ENCODE peak calls at places on chromosomes 16 and 17, in seven cellular contexts. One of them, this sample, is unnamed.
A peak's percentile ranks its signal among the peaks of the same experiment; 100 is the strongest.

GRCh38 chr17:13563916-13564315 is 37.8 kb downstream of the HS3ST3A1 start:
- DNase-seq in EL: no peak
- DNase-seq in hippocampal formation: no peak
- DNase-seq in IMR-90: no peak
- DNase-seq in CD4-positive, CD25-positive, alpha-beta regulatory T cell: no peak
- DNase-seq in GM23338: no peak
- DNase-seq in GM19239: no peak
- DNase-seq in this sample: no peak

GRCh38 chr17:43581130-43581529 is 35.0 kb upstream of the ETV4 start:
- DNase-seq in hippocampal formation: no peak
- DNase-seq in EL: no peak
- DNase-seq in GM23338: no peak
- DNase-seq in CD4-positive, CD25-positive, alpha-beta regulatory T cell: no peak
- DNase-seq in GM19239: no peak
- DNase-seq in IMR-90: no peak
- DNase-seq in this sample: no peak

GRCh38 chr16:72864130-72864833 is 183.6 kb downstream of the ZFHX3 start:
- DNase-seq in IMR-90: no peak
- DNase-seq in EL: no peak
- DNase-seq in GM19239: no peak
- DNase-seq in hippocampal formation: no peak
- DNase-seq in GM23338: no peak
- DNase-seq in CD4-positive, CD25-positive, alpha-beta regulatory T cell: no peak
- DNase-seq in this sample: no peak

GRCh38 chr17:13647551-13647950 is 45.8 kb upstream of the HS3ST3A1 start:
- DNase-seq in GM23338: no peak
- DNase-seq in CD4-positive, CD25-positive, alpha-beta regulatory T cell: no peak
- DNase-seq in GM19239: no peak
- DNase-seq in hippocampal formation: peak; percentile 6
- DNase-seq in EL: no peak
- DNase-seq in IMR-90: no peak
- DNase-seq in this sample: no peak

GRCh38 chr16:62157544-62157943 is 121.3 kb upstream of the CDH8 start:
- DNase-seq in hippocampal formation: no peak
- DNase-seq in IMR-90: no peak
- DNase-seq in CD4-positive, CD25-positive, alpha-beta regulatory T cell: no peak
- DNase-seq in GM19239: no peak
- DNase-seq in GM23338: no peak
- DNase-seq in EL: no peak
- DNase-seq in this sample: no peak

GRCh38 chr17:46162871-46163270 is 30.4 kb downstream of the KANSL1 start:
- DNase-seq in EL: no peak
- DNase-seq in CD4-positive, CD25-positive, alpha-beta regulatory T cell: no peak
- DNase-seq in GM19239: no peak
- DNase-seq in IMR-90: no peak
- DNase-seq in hippocampal formation: no peak
- DNase-seq in GM23338: no peak
- DNase-seq in this sample: no peak

GRCh38 chr16:92431-93339 is 14.7 kb downstream of the MPG start:
- DNase-seq in GM23338: no peak
- DNase-seq in GM19239: no peak
- DNase-seq in hippocampal formation: peak; percentile 36
- DNase-seq in IMR-90: no peak
- DNase-seq in CD4-positive, CD25-positive, alpha-beta regulatory T cell: no peak
- DNase-seq in EL: no peak
- DNase-seq in this sample: no peak

GRCh38 chr16:6889106-6889505 is 443.5 kb upstream of the RBFOX1 start:
- DNase-seq in GM23338: no peak
- DNase-seq in EL: no peak
- DNase-seq in IMR-90: no peak
- DNase-seq in CD4-positive, CD25-positive, alpha-beta regulatory T cell: no peak
- DNase-seq in GM19239: no peak
- DNase-seq in hippocampal formation: no peak
- DNase-seq in this sample: no peak

GRCh38 chr17:28701987-28702751 is 9.5 kb downstream of the PROCA1 start:
- DNase-seq in hippocampal formation: peak; percentile 66
- DNase-seq in IMR-90: no peak
- DNase-seq in CD4-positive, CD25-positive, alpha-beta regulatory T cell: no peak
- DNase-seq in EL: no peak
- DNase-seq in GM23338: no peak
- DNase-seq in GM19239: no peak
- DNase-seq in this sample: peak; percentile 34

GRCh38 chr17:66664336-66664735 is 170.6 kb upstream of the CACNG5 start:
- DNase-seq in hippocampal formation: no peak
- DNase-seq in GM19239: no peak
- DNase-seq in CD4-positive, CD25-positive, alpha-beta regulatory T cell: no peak
- DNase-seq in EL: no peak
- DNase-seq in GM23338: no peak
- DNase-seq in IMR-90: no peak
- DNase-seq in this sample: no peak

GRCh38 chr17:71486171-71486740 is 634.6 kb upstream of the SOX9 start:
- DNase-seq in CD4-positive, CD25-positive, alpha-beta regulatory T cell: no peak
- DNase-seq in hippocampal formation: no peak
- DNase-seq in GM23338: no peak
- DNase-seq in GM19239: no peak
- DNase-seq in IMR-90: no peak
- DNase-seq in EL: no peak
- DNase-seq in this sample: no peak

GRCh38 chr17:74380086-74380958 is 13.0 kb downstream of the GPR142 start:
- DNase-seq in IMR-90: no peak
- DNase-seq in EL: no peak
- DNase-seq in hippocampal formation: no peak
- DNase-seq in CD4-positive, CD25-positive, alpha-beta regulatory T cell: no peak
- DNase-seq in GM19239: no peak
- DNase-seq in GM23338: peak; percentile 55
- DNase-seq in this sample: no peak

GRCh38 chr16:85825326-85825725 is 25.8 kb downstream of the COX4I1 start:
- DNase-seq in CD4-positive, CD25-positive, alpha-beta regulatory T cell: no peak
- DNase-seq in GM23338: peak; percentile 45
- DNase-seq in EL: no peak
- DNase-seq in IMR-90: no peak
- DNase-seq in GM19239: no peak
- DNase-seq in hippocampal formation: no peak
- DNase-seq in this sample: no peak

GRCh38 chr16:87100306-87101058 is 216.7 kb downstream of the C16orf95 start:
- DNase-seq in hippocampal formation: no peak
- DNase-seq in CD4-positive, CD25-positive, alpha-beta regulatory T cell: no peak
- DNase-seq in EL: no peak
- DNase-seq in IMR-90: no peak
- DNase-seq in GM23338: no peak
- DNase-seq in GM19239: no peak
- DNase-seq in this sample: no peak

GRCh38 chr16:79632289-79632688 is 31.8 kb upstream of the MAF start:
- DNase-seq in IMR-90: no peak
- DNase-seq in GM19239: no peak
- DNase-seq in EL: no peak
- DNase-seq in GM23338: no peak
- DNase-seq in hippocampal formation: no peak
- DNase-seq in CD4-positive, CD25-positive, alpha-beta regulatory T cell: no peak
- DNase-seq in this sample: no peak

GRCh38 chr17:64507418-64507766 is 615 bp downstream of the CEP95 start:
- DNase-seq in CD4-positive, CD25-positive, alpha-beta regulatory T cell: peak; percentile 75
- DNase-seq in hippocampal formation: no peak
- DNase-seq in IMR-90: peak; percentile 68
- DNase-seq in GM23338: peak; percentile 74
- DNase-seq in GM19239: peak; percentile 22
- DNase-seq in EL: peak; percentile 69
- DNase-seq in this sample: peak; percentile 42

GRCh38 chr16:11499295-11500089 is 87.2 kb downstream of the LITAF start:
- DNase-seq in CD4-positive, CD25-positive, alpha-beta regulatory T cell: no peak
- DNase-seq in hippocampal formation: no peak
- DNase-seq in EL: no peak
- DNase-seq in GM23338: peak; percentile 38
- DNase-seq in GM19239: no peak
- DNase-seq in IMR-90: no peak
- DNase-seq in this sample: no peak

GRCh38 chr16:29898786-29899515 is 399 bp downstream of the SEZ6L2 start:
- DNase-seq in GM23338: peak; percentile 86
- DNase-seq in CD4-positive, CD25-positive, alpha-beta regulatory T cell: no peak
- DNase-seq in hippocampal formation: no peak
- DNase-seq in GM19239: no peak
- DNase-seq in EL: no peak
- DNase-seq in IMR-90: no peak
- DNase-seq in this sample: no peak

GRCh38 chr16:7614022-7614795 is 281.6 kb downstream of the RBFOX1 start:
- DNase-seq in CD4-positive, CD25-positive, alpha-beta regulatory T cell: no peak
- DNase-seq in GM19239: no peak
- DNase-seq in IMR-90: no peak
- DNase-seq in GM23338: no peak
- DNase-seq in hippocampal formation: no peak
- DNase-seq in EL: no peak
- DNase-seq in this sample: no peak

GRCh38 chr16:57513371-57514102 is 22.8 kb downstream of the CCDC102A start:
- DNase-seq in GM19239: no peak
- DNase-seq in IMR-90: no peak
- DNase-seq in hippocampal formation: no peak
- DNase-seq in CD4-positive, CD25-positive, alpha-beta regulatory T cell: no peak
- DNase-seq in GM23338: no peak
- DNase-seq in EL: no peak
- DNase-seq in this sample: no peak

GRCh38 chr16:13896543-13897182 is 23.3 kb upstream of the ERCC4 start:
- DNase-seq in EL: no peak
- DNase-seq in GM23338: peak; percentile 39
- DNase-seq in CD4-positive, CD25-positive, alpha-beta regulatory T cell: no peak
- DNase-seq in IMR-90: peak; percentile 6
- DNase-seq in GM19239: no peak
- DNase-seq in hippocampal formation: no peak
- DNase-seq in this sample: no peak

GRCh38 chr17:43574348-43574747 is 28.2 kb upstream of the ETV4 start:
- DNase-seq in GM23338: no peak
- DNase-seq in IMR-90: no peak
- DNase-seq in GM19239: no peak
- DNase-seq in EL: no peak
- DNase-seq in hippocampal formation: no peak
- DNase-seq in CD4-positive, CD25-positive, alpha-beta regulatory T cell: no peak
- DNase-seq in this sample: no peak

GRCh38 chr17:41930009-41930832 is at the start of gene ODAD4:
- DNase-seq in hippocampal formation: peak; percentile 93
- DNase-seq in EL: peak; percentile 99
- DNase-seq in GM19239: peak; percentile 83
- DNase-seq in CD4-positive, CD25-positive, alpha-beta regulatory T cell: peak; percentile 97
- DNase-seq in GM23338: peak; percentile 99
- DNase-seq in IMR-90: peak; percentile 98
- DNase-seq in this sample: peak; percentile 87

GRCh38 chr17:70394430-70394829 is 225.1 kb downstream of the KCNJ2 start:
- DNase-seq in GM23338: no peak
- DNase-seq in IMR-90: no peak
- DNase-seq in hippocampal formation: no peak
- DNase-seq in GM19239: no peak
- DNase-seq in EL: no peak
- DNase-seq in CD4-positive, CD25-positive, alpha-beta regulatory T cell: no peak
- DNase-seq in this sample: no peak

GRCh38 chr17:16377804-16378400 is 3.0 kb upstream of the UBB start:
- DNase-seq in CD4-positive, CD25-positive, alpha-beta regulatory T cell: no peak
- DNase-seq in EL: no peak
- DNase-seq in IMR-90: peak; percentile 79
- DNase-seq in GM23338: no peak
- DNase-seq in hippocampal formation: no peak
- DNase-seq in GM19239: no peak
- DNase-seq in this sample: no peak

GRCh38 chr16:10754941-10755340 is 11.3 kb downstream of the NUBP1 start:
- DNase-seq in hippocampal formation: no peak
- DNase-seq in GM23338: no peak
- DNase-seq in CD4-positive, CD25-positive, alpha-beta regulatory T cell: no peak
- DNase-seq in IMR-90: peak; percentile 82
- DNase-seq in EL: peak; percentile 64
- DNase-seq in GM19239: no peak
- DNase-seq in this sample: no peak

GRCh38 chr16:88468289-88469129 is 15.4 kb downstream of the ZFPM1 start:
- DNase-seq in CD4-positive, CD25-positive, alpha-beta regulatory T cell: no peak
- DNase-seq in IMR-90: peak; percentile 19
- DNase-seq in EL: peak; percentile 17
- DNase-seq in hippocampal formation: no peak
- DNase-seq in GM23338: peak; percentile 95
- DNase-seq in GM19239: peak; percentile 68
- DNase-seq in this sample: peak; percentile 31

GRCh38 chr17:67491009-67491677 is 114.1 kb downstream of the PITPNC1 start:
- DNase-seq in GM19239: no peak
- DNase-seq in EL: peak; percentile 97
- DNase-seq in CD4-positive, CD25-positive, alpha-beta regulatory T cell: no peak
- DNase-seq in hippocampal formation: peak; percentile 54
- DNase-seq in GM23338: peak; percentile 61
- DNase-seq in IMR-90: peak; percentile 98
- DNase-seq in this sample: peak; percentile 75

GRCh38 chr17:6507535-6507934 is 48.8 kb downstream of the PITPNM3 start:
- DNase-seq in EL: peak; percentile 91
- DNase-seq in IMR-90: peak; percentile 85
- DNase-seq in GM23338: no peak
- DNase-seq in hippocampal formation: no peak
- DNase-seq in GM19239: no peak
- DNase-seq in CD4-positive, CD25-positive, alpha-beta regulatory T cell: no peak
- DNase-seq in this sample: no peak

GRCh38 chr17:74282587-74283370 is 8.7 kb downstream of the DNAI2 start:
- DNase-seq in CD4-positive, CD25-positive, alpha-beta regulatory T cell: peak; percentile 85
- DNase-seq in GM19239: no peak
- DNase-seq in GM23338: no peak
- DNase-seq in IMR-90: no peak
- DNase-seq in hippocampal formation: no peak
- DNase-seq in EL: no peak
- DNase-seq in this sample: no peak